ENCODE peak calls at places on chromosomes 6 and 20, in nine cellular contexts. One of them, this sample, is unnamed.

GRCh38 chr6:143569035-143569434 is 57.5 kb upstream of the FUCA2 start:
- DNase-seq in stimulated activated CD8-positive, alpha-beta memory T cell treated with anti-CD3 and anti-CD28 coated beads, Interleukin-15, amount 100 ng/mL, for 4 hours: no peak
- DNase-seq in effector memory CD8-positive, alpha-beta T cell: no peak
- DNase-seq in iris pigment epithelial cell: peak
- DNase-seq in SK-N-SH: no peak
- DNase-seq in IMR-90: peak
- DNase-seq in activated naive CD4-positive, alpha-beta T cell: no peak
- DNase-seq in transverse colon: no peak
- DNase-seq in activated CD4-positive, alpha-beta T cell treated with anti-CD3 and anti-CD28 coated beads, Interleukin-2, amount 10 ng/mL, durations not matched to agents 7 days and 5 days: no peak
- DNase-seq in this sample: no peak

GRCh38 chr6:41894366-41895299 is 542 bp downstream of the USP49 start:
- DNase-seq in stimulated activated CD8-positive, alpha-beta memory T cell treated with anti-CD3 and anti-CD28 coated beads, Interleukin-15, amount 100 ng/mL, for 4 hours: no peak
- DNase-seq in effector memory CD8-positive, alpha-beta T cell: no peak
- DNase-seq in iris pigment epithelial cell: peak
- DNase-seq in SK-N-SH: no peak
- DNase-seq in IMR-90: no peak
- DNase-seq in activated naive CD4-positive, alpha-beta T cell: no peak
- DNase-seq in transverse colon: peak
- DNase-seq in activated CD4-positive, alpha-beta T cell treated with anti-CD3 and anti-CD28 coated beads, Interleukin-2, amount 10 ng/mL, durations not matched to agents 7 days and 5 days: no peak
- DNase-seq in this sample: no peak

GRCh38 chr6:24325978-24326377 is 31.9 kb downstream of the DCDC2 start:
- DNase-seq in stimulated activated CD8-positive, alpha-beta memory T cell treated with anti-CD3 and anti-CD28 coated beads, Interleukin-15, amount 100 ng/mL, for 4 hours: no peak
- DNase-seq in effector memory CD8-positive, alpha-beta T cell: no peak
- DNase-seq in iris pigment epithelial cell: no peak
- DNase-seq in SK-N-SH: no peak
- DNase-seq in IMR-90: no peak
- DNase-seq in activated naive CD4-positive, alpha-beta T cell: no peak
- DNase-seq in transverse colon: no peak
- DNase-seq in activated CD4-positive, alpha-beta T cell treated with anti-CD3 and anti-CD28 coated beads, Interleukin-2, amount 10 ng/mL, durations not matched to agents 7 days and 5 days: no peak
- DNase-seq in this sample: no peak

GRCh38 chr6:11826779-11827178 is 48.2 kb upstream of the ADTRP start:
- DNase-seq in stimulated activated CD8-positive, alpha-beta memory T cell treated with anti-CD3 and anti-CD28 coated beads, Interleukin-15, amount 100 ng/mL, for 4 hours: no peak
- DNase-seq in effector memory CD8-positive, alpha-beta T cell: no peak
- DNase-seq in iris pigment epithelial cell: no peak
- DNase-seq in SK-N-SH: no peak
- DNase-seq in IMR-90: no peak
- DNase-seq in activated naive CD4-positive, alpha-beta T cell: no peak
- DNase-seq in transverse colon: no peak
- DNase-seq in activated CD4-positive, alpha-beta T cell treated with anti-CD3 and anti-CD28 coated beads, Interleukin-2, amount 10 ng/mL, durations not matched to agents 7 days and 5 days: no peak
- DNase-seq in this sample: no peak

GRCh38 chr6:152316024-152316423 is 321.1 kb downstream of the SYNE1 start:
- DNase-seq in stimulated activated CD8-positive, alpha-beta memory T cell treated with anti-CD3 and anti-CD28 coated beads, Interleukin-15, amount 100 ng/mL, for 4 hours: no peak
- DNase-seq in effector memory CD8-positive, alpha-beta T cell: no peak
- DNase-seq in iris pigment epithelial cell: peak
- DNase-seq in SK-N-SH: no peak
- DNase-seq in IMR-90: peak
- DNase-seq in activated naive CD4-positive, alpha-beta T cell: no peak
- DNase-seq in transverse colon: no peak
- DNase-seq in activated CD4-positive, alpha-beta T cell treated with anti-CD3 and anti-CD28 coated beads, Interleukin-2, amount 10 ng/mL, durations not matched to agents 7 days and 5 days: no peak
- DNase-seq in this sample: no peak

GRCh38 chr6:44464527-44465310 is 77.2 kb downstream of the CDC5L start:
- DNase-seq in stimulated activated CD8-positive, alpha-beta memory T cell treated with anti-CD3 and anti-CD28 coated beads, Interleukin-15, amount 100 ng/mL, for 4 hours: no peak
- DNase-seq in effector memory CD8-positive, alpha-beta T cell: no peak
- DNase-seq in iris pigment epithelial cell: peak
- DNase-seq in SK-N-SH: no peak
- DNase-seq in IMR-90: peak
- DNase-seq in activated naive CD4-positive, alpha-beta T cell: no peak
- DNase-seq in transverse colon: no peak
- DNase-seq in activated CD4-positive, alpha-beta T cell treated with anti-CD3 and anti-CD28 coated beads, Interleukin-2, amount 10 ng/mL, durations not matched to agents 7 days and 5 days: no peak
- DNase-seq in this sample: no peak

GRCh38 chr20:49964964-49965780 is 17.6 kb upstream of the SNAI1 start:
- DNase-seq in stimulated activated CD8-positive, alpha-beta memory T cell treated with anti-CD3 and anti-CD28 coated beads, Interleukin-15, amount 100 ng/mL, for 4 hours: no peak
- DNase-seq in effector memory CD8-positive, alpha-beta T cell: no peak
- DNase-seq in iris pigment epithelial cell: peak
- DNase-seq in SK-N-SH: peak
- DNase-seq in IMR-90: no peak
- DNase-seq in activated naive CD4-positive, alpha-beta T cell: no peak
- DNase-seq in transverse colon: peak
- DNase-seq in activated CD4-positive, alpha-beta T cell treated with anti-CD3 and anti-CD28 coated beads, Interleukin-2, amount 10 ng/mL, durations not matched to agents 7 days and 5 days: no peak
- DNase-seq in this sample: no peak

GRCh38 chr6:42313038-42313437 is 95.4 kb upstream of the MRPS10 start:
- DNase-seq in stimulated activated CD8-positive, alpha-beta memory T cell treated with anti-CD3 and anti-CD28 coated beads, Interleukin-15, amount 100 ng/mL, for 4 hours: no peak
- DNase-seq in effector memory CD8-positive, alpha-beta T cell: no peak
- DNase-seq in iris pigment epithelial cell: peak
- DNase-seq in SK-N-SH: no peak
- DNase-seq in IMR-90: peak
- DNase-seq in activated naive CD4-positive, alpha-beta T cell: no peak
- DNase-seq in transverse colon: no peak
- DNase-seq in activated CD4-positive, alpha-beta T cell treated with anti-CD3 and anti-CD28 coated beads, Interleukin-2, amount 10 ng/mL, durations not matched to agents 7 days and 5 days: no peak
- DNase-seq in this sample: no peak

GRCh38 chr20:61608275-61609085 is 356.4 kb downstream of the CDH4 start:
- DNase-seq in stimulated activated CD8-positive, alpha-beta memory T cell treated with anti-CD3 and anti-CD28 coated beads, Interleukin-15, amount 100 ng/mL, for 4 hours: no peak
- DNase-seq in effector memory CD8-positive, alpha-beta T cell: no peak
- DNase-seq in iris pigment epithelial cell: peak
- DNase-seq in SK-N-SH: no peak
- DNase-seq in IMR-90: peak
- DNase-seq in activated naive CD4-positive, alpha-beta T cell: no peak
- DNase-seq in transverse colon: no peak
- DNase-seq in activated CD4-positive, alpha-beta T cell treated with anti-CD3 and anti-CD28 coated beads, Interleukin-2, amount 10 ng/mL, durations not matched to agents 7 days and 5 days: no peak
- DNase-seq in this sample: no peak

GRCh38 chr20:32462900-32463641 is 104.9 kb downstream of the ASXL1 start:
- DNase-seq in stimulated activated CD8-positive, alpha-beta memory T cell treated with anti-CD3 and anti-CD28 coated beads, Interleukin-15, amount 100 ng/mL, for 4 hours: no peak
- DNase-seq in effector memory CD8-positive, alpha-beta T cell: no peak
- DNase-seq in iris pigment epithelial cell: no peak
- DNase-seq in SK-N-SH: peak
- DNase-seq in IMR-90: no peak
- DNase-seq in activated naive CD4-positive, alpha-beta T cell: no peak
- DNase-seq in transverse colon: peak
- DNase-seq in activated CD4-positive, alpha-beta T cell treated with anti-CD3 and anti-CD28 coated beads, Interleukin-2, amount 10 ng/mL, durations not matched to agents 7 days and 5 days: no peak
- DNase-seq in this sample: no peak

GRCh38 chr6:119026822-119027221 is 51.6 kb downstream of the FAM184A start:
- DNase-seq in stimulated activated CD8-positive, alpha-beta memory T cell treated with anti-CD3 and anti-CD28 coated beads, Interleukin-15, amount 100 ng/mL, for 4 hours: no peak
- DNase-seq in effector memory CD8-positive, alpha-beta T cell: no peak
- DNase-seq in iris pigment epithelial cell: no peak
- DNase-seq in SK-N-SH: no peak
- DNase-seq in IMR-90: no peak
- DNase-seq in activated naive CD4-positive, alpha-beta T cell: no peak
- DNase-seq in transverse colon: no peak
- DNase-seq in activated CD4-positive, alpha-beta T cell treated with anti-CD3 and anti-CD28 coated beads, Interleukin-2, amount 10 ng/mL, durations not matched to agents 7 days and 5 days: no peak
- DNase-seq in this sample: no peak

GRCh38 chr20:34299925-34300806 is 3.0 kb downstream of the AHCY start:
- DNase-seq in stimulated activated CD8-positive, alpha-beta memory T cell treated with anti-CD3 and anti-CD28 coated beads, Interleukin-15, amount 100 ng/mL, for 4 hours: no peak
- DNase-seq in effector memory CD8-positive, alpha-beta T cell: no peak
- DNase-seq in iris pigment epithelial cell: peak
- DNase-seq in SK-N-SH: no peak
- DNase-seq in IMR-90: peak
- DNase-seq in activated naive CD4-positive, alpha-beta T cell: no peak
- DNase-seq in transverse colon: no peak
- DNase-seq in activated CD4-positive, alpha-beta T cell treated with anti-CD3 and anti-CD28 coated beads, Interleukin-2, amount 10 ng/mL, durations not matched to agents 7 days and 5 days: no peak
- DNase-seq in this sample: no peak

GRCh38 chr6:79377830-79378460 is 143.5 kb upstream of the HMGN3 start:
- DNase-seq in stimulated activated CD8-positive, alpha-beta memory T cell treated with anti-CD3 and anti-CD28 coated beads, Interleukin-15, amount 100 ng/mL, for 4 hours: no peak
- DNase-seq in effector memory CD8-positive, alpha-beta T cell: no peak
- DNase-seq in iris pigment epithelial cell: peak
- DNase-seq in SK-N-SH: no peak
- DNase-seq in IMR-90: no peak
- DNase-seq in activated naive CD4-positive, alpha-beta T cell: no peak
- DNase-seq in transverse colon: no peak
- DNase-seq in activated CD4-positive, alpha-beta T cell treated with anti-CD3 and anti-CD28 coated beads, Interleukin-2, amount 10 ng/mL, durations not matched to agents 7 days and 5 days: no peak
- DNase-seq in this sample: no peak

GRCh38 chr6:42241915-42242314 is 24.3 kb upstream of the MRPS10 start:
- DNase-seq in stimulated activated CD8-positive, alpha-beta memory T cell treated with anti-CD3 and anti-CD28 coated beads, Interleukin-15, amount 100 ng/mL, for 4 hours: no peak
- DNase-seq in effector memory CD8-positive, alpha-beta T cell: no peak
- DNase-seq in iris pigment epithelial cell: no peak
- DNase-seq in SK-N-SH: no peak
- DNase-seq in IMR-90: no peak
- DNase-seq in activated naive CD4-positive, alpha-beta T cell: no peak
- DNase-seq in transverse colon: no peak
- DNase-seq in activated CD4-positive, alpha-beta T cell treated with anti-CD3 and anti-CD28 coated beads, Interleukin-2, amount 10 ng/mL, durations not matched to agents 7 days and 5 days: no peak
- DNase-seq in this sample: no peak

GRCh38 chr20:32642257-32643046 is 31.3 kb downstream of the C20orf203 start:
- DNase-seq in stimulated activated CD8-positive, alpha-beta memory T cell treated with anti-CD3 and anti-CD28 coated beads, Interleukin-15, amount 100 ng/mL, for 4 hours: no peak
- DNase-seq in effector memory CD8-positive, alpha-beta T cell: no peak
- DNase-seq in iris pigment epithelial cell: no peak
- DNase-seq in SK-N-SH: no peak
- DNase-seq in IMR-90: no peak
- DNase-seq in activated naive CD4-positive, alpha-beta T cell: no peak
- DNase-seq in transverse colon: no peak
- DNase-seq in activated CD4-positive, alpha-beta T cell treated with anti-CD3 and anti-CD28 coated beads, Interleukin-2, amount 10 ng/mL, durations not matched to agents 7 days and 5 days: no peak
- DNase-seq in this sample: no peak

GRCh38 chr6:100665041-100665380 is 200.3 kb upstream of the SIM1 start:
- DNase-seq in stimulated activated CD8-positive, alpha-beta memory T cell treated with anti-CD3 and anti-CD28 coated beads, Interleukin-15, amount 100 ng/mL, for 4 hours: no peak
- DNase-seq in effector memory CD8-positive, alpha-beta T cell: no peak
- DNase-seq in iris pigment epithelial cell: no peak
- DNase-seq in SK-N-SH: no peak
- DNase-seq in IMR-90: no peak
- DNase-seq in activated naive CD4-positive, alpha-beta T cell: no peak
- DNase-seq in transverse colon: peak
- DNase-seq in activated CD4-positive, alpha-beta T cell treated with anti-CD3 and anti-CD28 coated beads, Interleukin-2, amount 10 ng/mL, durations not matched to agents 7 days and 5 days: no peak
- DNase-seq in this sample: no peak

GRCh38 chr20:46169245-46170171 is 51.4 kb downstream of the CD40 start:
- DNase-seq in stimulated activated CD8-positive, alpha-beta memory T cell treated with anti-CD3 and anti-CD28 coated beads, Interleukin-15, amount 100 ng/mL, for 4 hours: no peak
- DNase-seq in effector memory CD8-positive, alpha-beta T cell: no peak
- DNase-seq in iris pigment epithelial cell: no peak
- DNase-seq in SK-N-SH: peak
- DNase-seq in IMR-90: no peak
- DNase-seq in activated naive CD4-positive, alpha-beta T cell: no peak
- DNase-seq in transverse colon: no peak
- DNase-seq in activated CD4-positive, alpha-beta T cell treated with anti-CD3 and anti-CD28 coated beads, Interleukin-2, amount 10 ng/mL, durations not matched to agents 7 days and 5 days: no peak
- DNase-seq in this sample: no peak

GRCh38 chr6:105824732-105825131 is 261.4 kb upstream of the PRDM1 start:
- DNase-seq in stimulated activated CD8-positive, alpha-beta memory T cell treated with anti-CD3 and anti-CD28 coated beads, Interleukin-15, amount 100 ng/mL, for 4 hours: no peak
- DNase-seq in effector memory CD8-positive, alpha-beta T cell: no peak
- DNase-seq in iris pigment epithelial cell: peak
- DNase-seq in SK-N-SH: no peak
- DNase-seq in IMR-90: peak
- DNase-seq in activated naive CD4-positive, alpha-beta T cell: no peak
- DNase-seq in transverse colon: no peak
- DNase-seq in activated CD4-positive, alpha-beta T cell treated with anti-CD3 and anti-CD28 coated beads, Interleukin-2, amount 10 ng/mL, durations not matched to agents 7 days and 5 days: no peak
- DNase-seq in this sample: no peak

GRCh38 chr6:72819609-72820008 is 197.7 kb downstream of the KCNQ5 start:
- DNase-seq in stimulated activated CD8-positive, alpha-beta memory T cell treated with anti-CD3 and anti-CD28 coated beads, Interleukin-15, amount 100 ng/mL, for 4 hours: no peak
- DNase-seq in effector memory CD8-positive, alpha-beta T cell: no peak
- DNase-seq in iris pigment epithelial cell: no peak
- DNase-seq in SK-N-SH: no peak
- DNase-seq in IMR-90: no peak
- DNase-seq in activated naive CD4-positive, alpha-beta T cell: no peak
- DNase-seq in transverse colon: no peak
- DNase-seq in activated CD4-positive, alpha-beta T cell treated with anti-CD3 and anti-CD28 coated beads, Interleukin-2, amount 10 ng/mL, durations not matched to agents 7 days and 5 days: no peak
- DNase-seq in this sample: no peak

GRCh38 chr6:73704260-73704659 is 8.3 kb downstream of the CD109 start:
- DNase-seq in stimulated activated CD8-positive, alpha-beta memory T cell treated with anti-CD3 and anti-CD28 coated beads, Interleukin-15, amount 100 ng/mL, for 4 hours: no peak
- DNase-seq in effector memory CD8-positive, alpha-beta T cell: no peak
- DNase-seq in iris pigment epithelial cell: peak
- DNase-seq in SK-N-SH: no peak
- DNase-seq in IMR-90: peak
- DNase-seq in activated naive CD4-positive, alpha-beta T cell: no peak
- DNase-seq in transverse colon: no peak
- DNase-seq in activated CD4-positive, alpha-beta T cell treated with anti-CD3 and anti-CD28 coated beads, Interleukin-2, amount 10 ng/mL, durations not matched to agents 7 days and 5 days: no peak
- DNase-seq in this sample: no peak

GRCh38 chr6:4910060-4910746 is 93.6 kb downstream of the RPP40 start:
- DNase-seq in stimulated activated CD8-positive, alpha-beta memory T cell treated with anti-CD3 and anti-CD28 coated beads, Interleukin-15, amount 100 ng/mL, for 4 hours: no peak
- DNase-seq in effector memory CD8-positive, alpha-beta T cell: no peak
- DNase-seq in iris pigment epithelial cell: no peak
- DNase-seq in SK-N-SH: no peak
- DNase-seq in IMR-90: no peak
- DNase-seq in activated naive CD4-positive, alpha-beta T cell: no peak
- DNase-seq in transverse colon: peak
- DNase-seq in activated CD4-positive, alpha-beta T cell treated with anti-CD3 and anti-CD28 coated beads, Interleukin-2, amount 10 ng/mL, durations not matched to agents 7 days and 5 days: no peak
- DNase-seq in this sample: no peak

GRCh38 chr6:134138226-134138975 is 86.0 kb upstream of the SLC2A12 start:
- DNase-seq in stimulated activated CD8-positive, alpha-beta memory T cell treated with anti-CD3 and anti-CD28 coated beads, Interleukin-15, amount 100 ng/mL, for 4 hours: no peak
- DNase-seq in effector memory CD8-positive, alpha-beta T cell: no peak
- DNase-seq in iris pigment epithelial cell: peak
- DNase-seq in SK-N-SH: no peak
- DNase-seq in IMR-90: peak
- DNase-seq in activated naive CD4-positive, alpha-beta T cell: no peak
- DNase-seq in transverse colon: no peak
- DNase-seq in activated CD4-positive, alpha-beta T cell treated with anti-CD3 and anti-CD28 coated beads, Interleukin-2, amount 10 ng/mL, durations not matched to agents 7 days and 5 days: no peak
- DNase-seq in this sample: no peak

GRCh38 chr20:46058656-46059281 is 29.8 kb downstream of the SLC12A5 start:
- DNase-seq in stimulated activated CD8-positive, alpha-beta memory T cell treated with anti-CD3 and anti-CD28 coated beads, Interleukin-15, amount 100 ng/mL, for 4 hours: no peak
- DNase-seq in effector memory CD8-positive, alpha-beta T cell: no peak
- DNase-seq in iris pigment epithelial cell: no peak
- DNase-seq in SK-N-SH: no peak
- DNase-seq in IMR-90: no peak
- DNase-seq in activated naive CD4-positive, alpha-beta T cell: no peak
- DNase-seq in transverse colon: no peak
- DNase-seq in activated CD4-positive, alpha-beta T cell treated with anti-CD3 and anti-CD28 coated beads, Interleukin-2, amount 10 ng/mL, durations not matched to agents 7 days and 5 days: no peak
- DNase-seq in this sample: no peak

GRCh38 chr6:12827921-12828320 is 111.4 kb downstream of the PHACTR1 start:
- DNase-seq in stimulated activated CD8-positive, alpha-beta memory T cell treated with anti-CD3 and anti-CD28 coated beads, Interleukin-15, amount 100 ng/mL, for 4 hours: no peak
- DNase-seq in effector memory CD8-positive, alpha-beta T cell: no peak
- DNase-seq in iris pigment epithelial cell: no peak
- DNase-seq in SK-N-SH: no peak
- DNase-seq in IMR-90: no peak
- DNase-seq in activated naive CD4-positive, alpha-beta T cell: no peak
- DNase-seq in transverse colon: no peak
- DNase-seq in activated CD4-positive, alpha-beta T cell treated with anti-CD3 and anti-CD28 coated beads, Interleukin-2, amount 10 ng/mL, durations not matched to agents 7 days and 5 days: no peak
- DNase-seq in this sample: no peak

GRCh38 chr20:20360464-20360863 is 7.4 kb upstream of the INSM1 start:
- DNase-seq in stimulated activated CD8-positive, alpha-beta memory T cell treated with anti-CD3 and anti-CD28 coated beads, Interleukin-15, amount 100 ng/mL, for 4 hours: no peak
- DNase-seq in effector memory CD8-positive, alpha-beta T cell: no peak
- DNase-seq in iris pigment epithelial cell: peak
- DNase-seq in SK-N-SH: peak
- DNase-seq in IMR-90: peak
- DNase-seq in activated naive CD4-positive, alpha-beta T cell: no peak
- DNase-seq in transverse colon: peak
- DNase-seq in activated CD4-positive, alpha-beta T cell treated with anti-CD3 and anti-CD28 coated beads, Interleukin-2, amount 10 ng/mL, durations not matched to agents 7 days and 5 days: peak
- DNase-seq in this sample: no peak

GRCh38 chr20:23079926-23080325 is 6.2 kb downstream of the CD93 start:
- DNase-seq in stimulated activated CD8-positive, alpha-beta memory T cell treated with anti-CD3 and anti-CD28 coated beads, Interleukin-15, amount 100 ng/mL, for 4 hours: no peak
- DNase-seq in effector memory CD8-positive, alpha-beta T cell: no peak
- DNase-seq in iris pigment epithelial cell: no peak
- DNase-seq in SK-N-SH: no peak
- DNase-seq in IMR-90: no peak
- DNase-seq in activated naive CD4-positive, alpha-beta T cell: no peak
- DNase-seq in transverse colon: no peak
- DNase-seq in activated CD4-positive, alpha-beta T cell treated with anti-CD3 and anti-CD28 coated beads, Interleukin-2, amount 10 ng/mL, durations not matched to agents 7 days and 5 days: no peak
- DNase-seq in this sample: no peak

GRCh38 chr6:157213897-157214296 is 109.4 kb downstream of the TMEM242 start:
- DNase-seq in stimulated activated CD8-positive, alpha-beta memory T cell treated with anti-CD3 and anti-CD28 coated beads, Interleukin-15, amount 100 ng/mL, for 4 hours: no peak
- DNase-seq in effector memory CD8-positive, alpha-beta T cell: no peak
- DNase-seq in iris pigment epithelial cell: no peak
- DNase-seq in SK-N-SH: no peak
- DNase-seq in IMR-90: no peak
- DNase-seq in activated naive CD4-positive, alpha-beta T cell: no peak
- DNase-seq in transverse colon: no peak
- DNase-seq in activated CD4-positive, alpha-beta T cell treated with anti-CD3 and anti-CD28 coated beads, Interleukin-2, amount 10 ng/mL, durations not matched to agents 7 days and 5 days: no peak
- DNase-seq in this sample: no peak

GRCh38 chr6:29466241-29466640 is 9.3 kb downstream of the OR2H1 start:
- DNase-seq in stimulated activated CD8-positive, alpha-beta memory T cell treated with anti-CD3 and anti-CD28 coated beads, Interleukin-15, amount 100 ng/mL, for 4 hours: no peak
- DNase-seq in effector memory CD8-positive, alpha-beta T cell: no peak
- DNase-seq in iris pigment epithelial cell: no peak
- DNase-seq in SK-N-SH: no peak
- DNase-seq in IMR-90: no peak
- DNase-seq in activated naive CD4-positive, alpha-beta T cell: no peak
- DNase-seq in transverse colon: no peak
- DNase-seq in activated CD4-positive, alpha-beta T cell treated with anti-CD3 and anti-CD28 coated beads, Interleukin-2, amount 10 ng/mL, durations not matched to agents 7 days and 5 days: no peak
- DNase-seq in this sample: no peak

GRCh38 chr6:169959129-169960002 is 207.9 kb downstream of the ERMARD start:
- DNase-seq in stimulated activated CD8-positive, alpha-beta memory T cell treated with anti-CD3 and anti-CD28 coated beads, Interleukin-15, amount 100 ng/mL, for 4 hours: peak
- DNase-seq in effector memory CD8-positive, alpha-beta T cell: peak
- DNase-seq in iris pigment epithelial cell: no peak
- DNase-seq in SK-N-SH: peak
- DNase-seq in IMR-90: no peak
- DNase-seq in activated naive CD4-positive, alpha-beta T cell: peak
- DNase-seq in transverse colon: peak
- DNase-seq in activated CD4-positive, alpha-beta T cell treated with anti-CD3 and anti-CD28 coated beads, Interleukin-2, amount 10 ng/mL, durations not matched to agents 7 days and 5 days: peak
- DNase-seq in this sample: no peak

This sample was measured in central memory CD8-positive, alpha-beta T cell.